ENCODE peak calls at places on chromosomes 11 and 22, in six cellular contexts. Q is CD8-positive, alpha-beta memory T cell; G is DMS153; R is AG10803; J is Right ventricle myocardium superior; C is activated CD4-positive, alpha-beta T cell treated with anti-CD3 and anti-CD28 coated beads for 24 hours. H is an unnamed sample.

GRCh38 chr11:74472030-74472429 is 4.7 kb upstream of the KCNE3 start:
- DNase-seq in Q (no peak), G (no peak), R (no peak), J (no peak), C (no peak), H (no peak)

GRCh38 chr11:82873919-82874333 is 26.3 kb downstream of the PRCP start:
- DNase-seq in Q (no peak), G (no peak), R (no peak), J (no peak), C (no peak), H (no peak)

GRCh38 chr11:68379216-68379615 is 66.8 kb downstream of the LRP5 start:
- DNase-seq in Q (no peak), G (no peak), R (no peak), J (no peak), C (no peak), H (no peak)

GRCh38 chr22:39472570-39473556 is 16.1 kb downstream of the MGAT3 start:
- DNase-seq in Q (no peak), G (peak; percentile 92), R (no peak), J (no peak), C (no peak), H (no peak)

GRCh38 chr11:118820412-118821357 is 29.7 kb upstream of the DDX6 start:
- DNase-seq in Q (no peak), G (peak; percentile 5), R (peak; percentile 0), J (peak; percentile 83), C (no peak), H (no peak)

GRCh38 chr11:114073506-114074381 is 14.2 kb downstream of the ZBTB16 start:
- DNase-seq in Q (peak; percentile 17), G (no peak), R (no peak), J (no peak), C (no peak), H (no peak)

GRCh38 chr22:23082534-23083314 is 12.4 kb downstream of the GNAZ start:
- DNase-seq in Q (no peak), G (no peak), R (no peak), J (no peak), C (no peak), H (no peak)

GRCh38 chr11:69962152-69962551 is 116.0 kb upstream of the ANO1 start:
- DNase-seq in Q (no peak), G (no peak), R (no peak), J (no peak), C (no peak), H (no peak)

GRCh38 chr11:32333335-32333991 is 101.9 kb downstream of the WT1 start:
- DNase-seq in Q (no peak), G (no peak), R (peak; percentile 64), J (peak; percentile 54), C (peak; percentile 7), H (no peak)

GRCh38 chr22:28670691-28671261 is 8.9 kb downstream of the TTC28 start:
- DNase-seq in Q (no peak), G (no peak), R (peak; percentile 31), J (no peak), C (no peak), H (no peak)

GRCh38 chr11:72965672-72966071 is 151.5 kb downstream of the ATG16L2 start:
- DNase-seq in Q (no peak), G (no peak), R (no peak), J (no peak), C (no peak), H (no peak)

GRCh38 chr11:128499613-128500213 is 87.6 kb downstream of the ETS1 start:
- DNase-seq in Q (no peak), G (no peak), R (no peak), J (no peak), C (no peak), H (no peak)

GRCh38 chr11:134363161-134363560 is 31.4 kb downstream of the GLB1L2 start:
- DNase-seq in Q (no peak), G (no peak), R (no peak), J (no peak), C (no peak), H (no peak)

GRCh38 chr22:46612904-46613605 is 7.1 kb upstream of the GRAMD4 start:
- DNase-seq in Q (peak; percentile 33), G (no peak), R (no peak), J (peak; percentile 59), C (no peak), H (peak; percentile 41)

GRCh38 chr11:77547863-77548551 is 41.7 kb upstream of the AQP11 start:
- DNase-seq in Q (no peak), G (peak; percentile 52), R (peak; percentile 72), J (no peak), C (no peak), H (no peak)

GRCh38 chr11:43547900-43548381 is 132.6 kb upstream of the HSD17B12 start:
- DNase-seq in Q (no peak), G (no peak), R (peak; percentile 5), J (peak; percentile 43), C (no peak), H (no peak)

GRCh38 chr22:46911341-46911740 is 148.9 kb downstream of the TBC1D22A start:
- DNase-seq in Q (no peak), G (no peak), R (no peak), J (no peak), C (no peak), H (no peak)

GRCh38 chr11:8019671-8020597 is 32.8 kb downstream of the EIF3F start:
- DNase-seq in Q (no peak), G (no peak), R (peak; percentile 36), J (no peak), C (no peak), H (no peak)

GRCh38 chr22:30421695-30422480 is 3.7 kb upstream of the MTFP1 start:
- DNase-seq in Q (no peak), G (no peak), R (no peak), J (no peak), C (no peak), H (no peak)

GRCh38 chr22:43015677-43016042 is 711 bp upstream of the PACSIN2 start:
- DNase-seq in Q (no peak), G (peak; percentile 19), R (no peak), J (no peak), C (no peak), H (no peak)

GRCh38 chr11:73463359-73463758 is 87.2 kb downstream of the RELT start:
- DNase-seq in Q (no peak), G (no peak), R (peak; percentile 71), J (no peak), C (no peak), H (no peak)